ENCODE peak calls at places on chromosomes 11 and 22, in nine cellular contexts. One of them, this sample, is unnamed.

GRCh38 chr22:22343603-22344276 is 99.2 kb downstream of the VPREB1 start:
- DNase-seq in effector CD8-positive, alpha-beta T cell: no peak
- DNase-seq in germinal center: peak
- DNase-seq in NCI-H1417: no peak
- DNase-seq in glutamatergic neuron: no peak
- DNase-seq in HCEC 1CT: no peak
- DNase-seq in astrocyte of the spinal cord: no peak
- DNase-seq in NCI-H526: no peak
- DNase-seq in Calu3: no peak
- DNase-seq in this sample: no peak

GRCh38 chr11:134272381-134273316 is 3.5 kb upstream of the GLB1L3 start:
- DNase-seq in effector CD8-positive, alpha-beta T cell: no peak
- DNase-seq in germinal center: no peak
- DNase-seq in NCI-H1417: peak
- DNase-seq in glutamatergic neuron: peak
- DNase-seq in HCEC 1CT: peak
- DNase-seq in astrocyte of the spinal cord: no peak
- DNase-seq in NCI-H526: peak
- DNase-seq in Calu3: no peak
- DNase-seq in this sample: no peak

GRCh38 chr11:68965901-68966868 is 14.6 kb downstream of the MRGPRD start:
- DNase-seq in effector CD8-positive, alpha-beta T cell: no peak
- DNase-seq in germinal center: no peak
- DNase-seq in NCI-H1417: no peak
- DNase-seq in glutamatergic neuron: peak
- DNase-seq in HCEC 1CT: no peak
- DNase-seq in astrocyte of the spinal cord: no peak
- DNase-seq in NCI-H526: no peak
- DNase-seq in Calu3: no peak
- DNase-seq in this sample: no peak

GRCh38 chr22:39732625-39733024 is 160.9 kb downstream of the ENTHD1 start:
- DNase-seq in effector CD8-positive, alpha-beta T cell: no peak
- DNase-seq in germinal center: no peak
- DNase-seq in NCI-H1417: peak
- DNase-seq in glutamatergic neuron: no peak
- DNase-seq in HCEC 1CT: no peak
- DNase-seq in astrocyte of the spinal cord: no peak
- DNase-seq in NCI-H526: no peak
- DNase-seq in Calu3: no peak
- DNase-seq in this sample: no peak

GRCh38 chr11:126282361-126282741 is 542 bp upstream of the TIRAP start:
- DNase-seq in effector CD8-positive, alpha-beta T cell: no peak
- DNase-seq in germinal center: peak
- DNase-seq in NCI-H1417: peak
- DNase-seq in glutamatergic neuron: peak
- DNase-seq in HCEC 1CT: no peak
- DNase-seq in astrocyte of the spinal cord: peak
- DNase-seq in NCI-H526: peak
- DNase-seq in Calu3: no peak
- DNase-seq in this sample: no peak

GRCh38 chr11:57456960-57457642 is 3.2 kb upstream of the RTN4RL2 start:
- DNase-seq in effector CD8-positive, alpha-beta T cell: peak
- DNase-seq in germinal center: peak
- DNase-seq in NCI-H1417: peak
- DNase-seq in glutamatergic neuron: peak
- DNase-seq in HCEC 1CT: peak
- DNase-seq in astrocyte of the spinal cord: peak
- DNase-seq in NCI-H526: peak
- DNase-seq in Calu3: peak
- DNase-seq in this sample: peak

GRCh38 chr11:77126861-77127673 is 979 bp upstream of the MYO7A start:
- DNase-seq in effector CD8-positive, alpha-beta T cell: peak
- DNase-seq in germinal center: peak
- DNase-seq in NCI-H1417: peak
- DNase-seq in glutamatergic neuron: peak
- DNase-seq in HCEC 1CT: peak
- DNase-seq in astrocyte of the spinal cord: peak
- DNase-seq in NCI-H526: peak
- DNase-seq in Calu3: peak
- DNase-seq in this sample: peak

GRCh38 chr22:24107668-24108067 is 73.6 kb upstream of the SUSD2 start:
- DNase-seq in effector CD8-positive, alpha-beta T cell: no peak
- DNase-seq in germinal center: no peak
- DNase-seq in NCI-H1417: no peak
- DNase-seq in glutamatergic neuron: no peak
- DNase-seq in HCEC 1CT: peak
- DNase-seq in astrocyte of the spinal cord: peak
- DNase-seq in NCI-H526: no peak
- DNase-seq in Calu3: no peak
- DNase-seq in this sample: no peak

GRCh38 chr11:69636512-69636866 is 4.5 kb upstream of the CCND1 start:
- DNase-seq in effector CD8-positive, alpha-beta T cell: no peak
- DNase-seq in germinal center: no peak
- DNase-seq in NCI-H1417: peak
- DNase-seq in glutamatergic neuron: peak
- DNase-seq in HCEC 1CT: peak
- DNase-seq in astrocyte of the spinal cord: peak
- DNase-seq in NCI-H526: peak
- DNase-seq in Calu3: peak
- DNase-seq in this sample: peak

GRCh38 chr11:108571001-108571400 is 22.6 kb downstream of the EXPH5 start:
- DNase-seq in effector CD8-positive, alpha-beta T cell: no peak
- DNase-seq in germinal center: no peak
- DNase-seq in NCI-H1417: no peak
- DNase-seq in glutamatergic neuron: no peak
- DNase-seq in HCEC 1CT: no peak
- DNase-seq in astrocyte of the spinal cord: no peak
- DNase-seq in NCI-H526: no peak
- DNase-seq in Calu3: no peak
- DNase-seq in this sample: no peak

GRCh38 chr22:44387486-44387885 is 74.7 kb upstream of the SHISAL1 start:
- DNase-seq in effector CD8-positive, alpha-beta T cell: no peak
- DNase-seq in germinal center: no peak
- DNase-seq in NCI-H1417: no peak
- DNase-seq in glutamatergic neuron: peak
- DNase-seq in HCEC 1CT: no peak
- DNase-seq in astrocyte of the spinal cord: no peak
- DNase-seq in NCI-H526: no peak
- DNase-seq in Calu3: no peak
- DNase-seq in this sample: no peak

GRCh38 chr11:102361100-102362021 is 14.3 kb downstream of the BIRC2 start:
- DNase-seq in effector CD8-positive, alpha-beta T cell: no peak
- DNase-seq in germinal center: peak
- DNase-seq in NCI-H1417: no peak
- DNase-seq in glutamatergic neuron: no peak
- DNase-seq in HCEC 1CT: no peak
- DNase-seq in astrocyte of the spinal cord: peak
- DNase-seq in NCI-H526: no peak
- DNase-seq in Calu3: no peak
- DNase-seq in this sample: no peak

GRCh38 chr11:77593883-77594282 is 4.1 kb downstream of the AQP11 start:
- DNase-seq in effector CD8-positive, alpha-beta T cell: no peak
- DNase-seq in germinal center: no peak
- DNase-seq in NCI-H1417: no peak
- DNase-seq in glutamatergic neuron: no peak
- DNase-seq in HCEC 1CT: no peak
- DNase-seq in astrocyte of the spinal cord: no peak
- DNase-seq in NCI-H526: no peak
- DNase-seq in Calu3: no peak
- DNase-seq in this sample: no peak

GRCh38 chr11:7423946-7424345 is 61.4 kb upstream of the OLFML1 start:
- DNase-seq in effector CD8-positive, alpha-beta T cell: no peak
- DNase-seq in germinal center: no peak
- DNase-seq in NCI-H1417: no peak
- DNase-seq in glutamatergic neuron: no peak
- DNase-seq in HCEC 1CT: no peak
- DNase-seq in astrocyte of the spinal cord: no peak
- DNase-seq in NCI-H526: no peak
- DNase-seq in Calu3: no peak
- DNase-seq in this sample: no peak

GRCh38 chr22:30637701-30638114 is 2.1 kb downstream of the SLC35E4 start:
- DNase-seq in effector CD8-positive, alpha-beta T cell: no peak
- DNase-seq in germinal center: no peak
- DNase-seq in NCI-H1417: no peak
- DNase-seq in glutamatergic neuron: no peak
- DNase-seq in HCEC 1CT: no peak
- DNase-seq in astrocyte of the spinal cord: no peak
- DNase-seq in NCI-H526: no peak
- DNase-seq in Calu3: no peak
- DNase-seq in this sample: no peak